ENCODE peak calls at places on chromosomes 16 and 17, in ten cellular contexts. C is A549, Q is IMR-90, A is heart left ventricle, N is ovary, W is lower leg skin, R is transverse colon, X is body of pancreas, U is tibial nerve, B is right lobe of liver. F is an unnamed sample.

GRCh38 chr17:20300399-20301037 is 166.8 kb downstream of the LGALS9B start:
- DNase-seq in C (no peak), Q (peak), A (no peak), N (peak), W (no peak), R (no peak), X (peak), U (no peak), B (no peak), F (no peak)

GRCh38 chr16:80940069-80940856 is 66.4 kb downstream of the CMC2 start:
- DNase-seq in C (no peak), Q (peak), A (no peak), N (no peak), W (no peak), R (no peak), X (no peak), U (no peak), B (no peak), F (no peak)

GRCh38 chr17:67044940-67045339 is 586 bp downstream of the CACNG1 start:
- DNase-seq in C (no peak), Q (no peak), A (no peak), N (no peak), W (no peak), R (no peak), X (peak), U (no peak), B (no peak), F (no peak)

GRCh38 chr17:50487213-50488096 is 8.8 kb downstream of the RSAD1 start:
- DNase-seq in C (no peak), Q (peak), A (no peak), N (no peak), W (peak), R (no peak), X (no peak), U (no peak), B (no peak), F (peak)

GRCh38 chr16:84004442-84004841 is 36.4 kb downstream of the NECAB2 start:
- DNase-seq in C (no peak), Q (no peak), A (no peak), N (no peak), W (no peak), R (no peak), X (no peak), U (no peak), B (no peak), F (no peak)

GRCh38 chr17:50264263-50265113 is 9.8 kb upstream of the TMEM92 start:
- DNase-seq in C (no peak), Q (peak), A (no peak), N (peak), W (no peak), R (no peak), X (no peak), U (no peak), B (no peak), F (peak)

GRCh38 chr16:79081292-79082066 is 519.1 kb downstream of the MAF start:
- DNase-seq in C (no peak), Q (no peak), A (no peak), N (no peak), W (no peak), R (no peak), X (no peak), U (no peak), B (no peak), F (no peak)

GRCh38 chr16:17380613-17381012 is 90.1 kb downstream of the XYLT1 start:
- DNase-seq in C (no peak), Q (peak), A (no peak), N (no peak), W (no peak), R (no peak), X (peak), U (no peak), B (no peak), F (no peak)

GRCh38 chr16:29940656-29941055 is 14.6 kb upstream of the KCTD13 start:
- DNase-seq in C (no peak), Q (no peak), A (no peak), N (no peak), W (no peak), R (no peak), X (no peak), U (no peak), B (no peak), F (no peak)

GRCh38 chr16:70252355-70252988 is 732 bp upstream of the EXOSC6 start:
- DNase-seq in C (peak), Q (peak), A (no peak), N (no peak), W (no peak), R (no peak), X (no peak), U (no peak), B (no peak), F (no peak)

GRCh38 chr17:80931421-80932265 is 60.0 kb upstream of the CHMP6 start:
- DNase-seq in C (no peak), Q (peak), A (peak), N (no peak), W (no peak), R (no peak), X (peak), U (no peak), B (peak), F (peak)

GRCh38 chr17:66964083-66964771 is at the start of gene CACNG4:
- DNase-seq in C (no peak), Q (no peak), A (no peak), N (no peak), W (no peak), R (no peak), X (no peak), U (no peak), B (no peak), F (no peak)

GRCh38 chr17:41965694-41966375 is 760 bp upstream of the CNP start:
- DNase-seq in C (peak), Q (peak), A (no peak), N (peak), W (peak), R (peak), X (peak), U (no peak), B (peak), F (peak)

GRCh38 chr17:45143767-45144198 is 4.5 kb upstream of the HEXIM1 start:
- DNase-seq in C (no peak), Q (peak), A (peak), N (peak), W (peak), R (peak), X (peak), U (peak), B (peak), F (peak)

GRCh38 chr17:61402978-61403845 is 3.6 kb downstream of the TBX2 start:
- DNase-seq in C (no peak), Q (peak), A (no peak), N (no peak), W (no peak), R (no peak), X (no peak), U (peak), B (no peak), F (peak)

GRCh38 chr17:30237296-30238002 is 2.0 kb upstream of the SLC6A4 start:
- DNase-seq in C (no peak), Q (no peak), A (no peak), N (no peak), W (no peak), R (no peak), X (no peak), U (no peak), B (no peak), F (peak)
- H3K4me3 ChIP-seq in C (no peak), Q (no peak), A (no peak), N (no peak), W (no peak), R (no peak), X (no peak), U (no peak), B (no peak), F (no peak)

DNA sequence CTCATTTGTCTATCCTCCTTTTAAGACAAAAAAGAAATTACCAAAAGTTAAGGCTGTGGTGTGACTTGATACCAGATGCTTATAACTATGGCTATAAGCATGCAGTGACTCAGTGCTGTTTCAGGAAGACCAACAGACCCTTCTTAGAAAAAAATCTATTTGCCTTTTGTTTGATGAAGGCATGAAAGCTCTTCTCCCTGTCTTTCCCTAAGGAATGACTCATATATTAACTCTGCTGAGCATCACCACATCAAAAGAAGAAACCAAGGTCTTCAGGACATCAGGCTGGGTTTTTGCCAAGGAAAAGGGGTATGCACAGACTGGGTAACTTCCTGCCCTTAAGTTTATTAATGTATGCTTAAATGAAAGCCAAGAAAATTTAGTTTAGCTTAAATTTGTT is 47.1 kb downstream of the VMP1 start:
- DNase-seq in C (peak), Q (peak), A (no peak), N (no peak), W (no peak), R (no peak), X (no peak), U (no peak), B (no peak), F (no peak)
- TF ChIP-seq POLR2A in C (no peak), Q (no peak), A (no peak), N (no peak), W (no peak), R (no peak), X (no peak), U (no peak), B (no peak), F (no peak)

DNA sequence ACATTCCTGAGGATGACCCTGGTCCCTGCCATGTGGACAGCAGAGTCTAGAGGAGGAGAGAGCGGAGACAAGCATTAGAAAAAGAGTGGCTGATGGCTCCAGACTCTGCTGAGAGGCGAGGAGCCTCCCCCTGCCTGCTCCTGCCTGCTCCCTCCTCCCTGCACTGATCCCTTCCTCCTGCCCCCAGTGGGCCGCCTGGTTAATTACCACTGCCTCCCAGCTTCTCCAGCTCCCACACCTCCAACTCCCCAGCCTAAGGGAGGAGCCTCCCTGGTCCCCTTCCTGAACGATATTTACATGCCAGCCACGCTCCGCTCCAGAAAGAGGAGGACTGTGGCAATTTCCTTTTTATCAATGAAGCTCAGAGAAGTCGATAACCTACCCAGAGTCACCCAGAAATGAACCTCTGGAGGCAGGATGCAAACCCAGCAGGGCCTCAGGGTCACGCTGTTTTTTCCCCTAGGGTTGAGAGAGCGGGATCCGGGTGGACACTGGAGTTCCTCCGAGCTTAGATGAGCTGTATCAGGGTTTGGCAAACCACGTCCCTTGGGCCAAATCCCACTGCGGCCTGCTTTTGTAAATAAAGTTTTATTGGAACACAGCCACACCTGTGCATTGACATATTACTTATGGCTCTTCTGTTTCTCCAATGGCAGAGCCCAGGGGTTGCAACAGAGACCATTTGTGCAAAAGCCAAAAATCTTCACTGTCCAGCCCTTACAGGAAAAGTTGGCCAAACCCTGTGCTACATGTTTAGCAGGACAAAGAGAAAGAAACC is 27.1 kb upstream of the JPH3 start:
- DNase-seq in C (peak), Q (no peak), A (no peak), N (no peak), W (no peak), R (no peak), X (no peak), U (no peak), B (no peak), F (no peak)
- H3K4me3 ChIP-seq in C (no peak), Q (no peak), A (no peak), N (no peak), W (no peak), R (no peak), X (no peak), U (no peak), B (no peak), F (no peak)

DNA sequence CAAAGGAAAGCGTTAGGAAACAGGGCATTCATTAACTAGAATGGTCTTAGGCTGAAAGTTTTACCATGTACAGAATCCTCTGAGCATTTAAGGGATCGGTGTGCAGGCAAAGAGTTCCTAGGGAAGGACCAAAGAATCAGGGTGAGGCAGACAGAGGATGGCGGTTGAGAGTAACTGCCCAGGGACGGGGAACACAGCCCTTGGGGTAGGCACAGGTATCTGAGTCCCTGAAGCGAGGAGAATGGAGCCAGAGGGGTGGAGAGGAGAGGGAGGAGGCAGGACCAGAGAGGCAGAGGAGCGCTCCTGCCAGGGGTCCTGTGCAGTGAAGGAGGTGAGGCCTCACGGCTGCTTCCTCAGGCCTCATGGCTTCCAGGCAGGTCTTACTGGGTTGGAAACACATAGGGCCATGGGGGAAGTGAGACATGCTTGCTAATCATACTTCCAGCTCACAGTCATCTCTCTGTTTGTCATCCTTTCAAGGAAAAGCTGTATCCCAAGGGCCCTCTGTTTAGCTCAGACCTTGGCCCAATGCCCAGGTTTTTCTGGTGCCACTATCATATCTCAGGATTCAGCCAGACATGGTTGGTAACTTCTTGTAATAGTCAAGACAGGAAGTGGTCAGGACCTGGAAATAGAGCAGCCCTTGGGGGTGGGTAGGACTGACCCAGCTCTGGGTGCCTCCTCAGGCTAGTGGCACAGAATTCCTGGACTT is 13.8 kb upstream of the ITGB3 start:
- DNase-seq in C (peak), Q (peak), A (peak), N (peak), W (peak), R (peak), X (peak), U (peak), B (no peak), F (no peak)
- TF ChIP-seq POLR2A in C (no peak), Q (no peak), A (no peak), N (no peak), W (no peak), R (no peak), X (no peak), U (no peak), B (no peak), F (no peak)

DNA sequence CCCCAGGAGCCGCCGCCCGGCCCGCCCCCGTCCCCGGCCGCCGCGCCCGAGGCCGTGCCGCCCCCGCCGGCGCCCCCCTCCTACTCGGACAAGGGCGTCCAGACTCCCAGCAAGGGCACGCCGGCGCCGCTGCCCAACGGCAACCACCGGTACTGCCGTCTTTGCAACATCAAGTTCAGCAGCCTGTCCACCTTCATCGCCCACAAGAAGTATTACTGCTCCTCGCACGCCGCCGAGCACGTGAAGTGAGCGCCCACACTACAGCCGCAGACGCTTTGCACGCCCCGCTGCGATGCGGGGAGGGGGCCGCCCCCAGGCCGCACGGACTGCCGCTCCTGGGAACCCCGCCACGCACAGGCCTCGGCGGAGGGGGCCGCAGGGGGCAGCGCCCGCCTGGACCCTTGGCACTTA is 35.5 kb upstream of the ZC3H18 start:
- DNase-seq in C (peak), Q (peak), A (no peak), N (peak), W (no peak), R (peak), X (peak), U (no peak), B (no peak), F (peak)
- H3K4me3 ChIP-seq in C (peak), Q (peak), A (peak), N (peak), W (no peak), R (peak), X (no peak), U (peak), B (no peak), F (peak)

DNA sequence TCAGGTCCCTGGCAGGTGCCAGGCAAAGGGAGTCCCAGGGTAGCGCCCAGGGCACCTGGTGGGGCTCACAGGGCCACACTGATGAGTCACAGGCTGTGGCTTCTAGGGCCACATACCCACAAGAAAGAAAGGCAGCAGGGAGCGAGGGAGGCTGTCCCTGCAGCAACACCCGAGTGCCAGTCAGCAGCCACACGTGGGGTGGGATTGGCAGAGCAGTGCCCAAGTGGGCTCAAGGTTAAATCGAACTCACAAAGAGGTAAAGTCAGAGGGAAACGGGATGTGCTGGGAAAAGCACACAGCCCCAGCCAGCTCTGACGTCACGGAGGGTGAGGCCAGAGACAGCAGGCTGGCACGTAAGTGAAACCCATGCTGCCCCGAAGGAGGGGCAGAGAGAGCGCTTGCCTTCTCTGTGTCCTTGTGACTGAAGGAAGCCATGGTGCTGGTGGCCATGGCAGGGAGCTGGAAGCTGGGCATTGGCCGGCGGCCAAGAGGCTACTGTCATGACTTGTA is 33.8 kb downstream of the FA2H start:
- DNase-seq in C (peak), Q (no peak), A (no peak), N (no peak), W (peak), R (peak), X (peak), U (peak), B (peak), F (peak)
- TF ChIP-seq POLR2A in C (no peak), Q (no peak), A (no peak), N (no peak), W (no peak), R (peak), X (no peak), U (no peak), B (no peak), F (no peak)

DNA sequence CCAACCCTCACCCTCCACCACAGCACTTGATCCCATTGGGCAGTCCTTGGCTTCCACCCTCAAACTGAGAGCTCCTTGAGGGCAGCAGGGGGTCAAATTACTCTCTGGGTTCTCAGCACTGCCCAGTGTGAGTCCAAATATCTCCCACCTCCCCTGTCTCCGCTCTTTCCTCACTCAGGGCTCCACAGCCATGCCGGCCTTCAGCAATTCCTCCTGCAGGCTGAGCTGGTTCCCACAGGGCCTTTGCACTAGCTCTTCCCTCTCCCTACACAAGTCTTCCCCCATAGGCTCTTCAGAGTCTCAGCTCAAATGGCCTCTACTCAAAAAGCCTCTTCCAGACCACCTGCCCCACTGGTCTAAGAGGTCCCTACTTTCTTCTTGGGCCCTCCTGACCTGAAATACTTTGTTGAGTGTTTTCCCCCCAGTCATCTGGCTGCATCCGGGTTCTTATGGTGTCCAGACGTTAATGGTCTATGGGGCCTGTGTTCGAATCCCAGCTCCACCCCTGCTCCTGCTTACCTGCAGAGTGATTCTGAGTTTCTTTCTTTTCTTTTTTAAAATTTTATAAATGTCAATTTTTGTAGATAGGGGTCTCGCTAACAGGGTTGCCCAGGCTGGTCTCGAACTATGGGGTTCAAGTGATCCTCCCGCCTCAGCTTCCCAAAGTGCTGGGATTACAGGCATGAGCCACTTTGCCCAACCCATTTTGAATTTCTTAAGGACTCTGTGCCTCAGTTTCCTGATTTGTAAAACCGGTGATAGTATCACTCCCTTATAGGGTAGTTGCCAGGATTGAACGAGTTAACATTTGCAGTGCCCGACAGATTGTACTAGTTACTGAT is 973 bp upstream of the IL4R start:
- DNase-seq in C (no peak), Q (no peak), A (no peak), N (no peak), W (no peak), R (no peak), X (no peak), U (no peak), B (no peak), F (no peak)
- H3K4me3 ChIP-seq in C (peak), Q (peak), A (peak), N (peak), W (no peak), R (no peak), X (no peak), U (peak), B (peak), F (peak)

DNA sequence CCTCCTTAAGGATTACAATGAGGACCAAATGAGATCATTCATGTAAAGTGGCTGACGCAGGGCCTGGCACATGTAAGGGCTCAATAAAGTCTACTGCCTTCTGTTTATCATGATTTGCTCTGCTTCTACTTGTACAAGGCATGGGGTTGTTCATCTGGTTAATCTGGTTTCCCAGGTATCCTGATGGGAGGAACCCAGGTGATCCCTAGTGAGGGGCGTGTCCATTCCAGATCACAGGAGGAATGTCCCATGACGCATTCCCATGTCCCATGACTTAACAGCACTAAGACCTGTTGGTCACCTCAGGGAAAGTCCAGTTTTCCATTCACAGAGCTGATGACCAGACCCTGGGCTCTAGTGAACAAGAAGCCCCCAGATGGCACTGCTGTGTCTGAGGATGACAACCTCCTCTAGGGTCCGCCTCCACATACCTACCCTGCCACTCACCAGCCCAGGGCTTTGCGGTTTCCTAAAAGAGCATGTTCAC is 11.5 kb upstream of the TPPP3 start:
- DNase-seq in C (no peak), Q (no peak), A (no peak), N (no peak), W (peak), R (peak), X (peak), U (no peak), B (no peak), F (no peak)
- TF ChIP-seq POLR2A in C (no peak), Q (no peak), A (no peak), N (no peak), W (no peak), R (no peak), X (no peak), U (no peak), B (no peak), F (no peak)